ENCODE peak calls at places on chromosome 13, in nine cellular contexts. H is NB4; M is lower leg skin; G is mesothelial cell of epicardium; J is glutamatergic neuron; T is activated CD4-positive, alpha-beta T cell treated with anti-CD3 and anti-CD28 coated beads, Interleukin-2, amount 10 ng/mL, durations not matched to agents 7 days and 5 days; Y is iris pigment epithelial cell; A is tibial nerve; S is stimulated activated CD4-positive, alpha-beta T cell treated with anti-CD3 and anti-CD28 coated beads, Interleukin-2, amount 100 ng/mL, for 4 hours. D is an unnamed sample.

GRCh38 chr13:113192279-113192678 is 16.2 kb downstream of the PCID2 start:
- DNase-seq in H (no peak), M (no peak), G (no peak), J (no peak), T (no peak), Y (no peak), A (no peak), S (no peak), D (no peak)

GRCh38 chr13:84999252-84999651 is 800.0 kb downstream of the SLITRK6 start:
- DNase-seq in H (no peak), M (no peak), G (no peak), J (no peak), T (no peak), Y (no peak), A (no peak), S (no peak), D (no peak)

GRCh38 chr13:32426981-32427851 is 714 bp downstream of the N4BP2L1 start:
- DNase-seq in H (peak; percentile 87), M (peak; percentile 90), G (peak; percentile 25), J (peak; percentile 58), T (peak; percentile 64), Y (peak; percentile 31), A (peak; percentile 39), S (peak; percentile 37), D (no peak)

GRCh38 chr13:72125561-72125960 is 258.6 kb upstream of the DACH1 start:
- DNase-seq in H (no peak), M (no peak), G (no peak), J (no peak), T (no peak), Y (peak; percentile 89), A (no peak), S (no peak), D (no peak)

GRCh38 chr13:29423050-29423449 is 172.4 kb downstream of the SLC7A1 start:
- DNase-seq in H (no peak), M (no peak), G (no peak), J (no peak), T (no peak), Y (no peak), A (no peak), S (no peak), D (no peak)

GRCh38 chr13:47933688-47934011 is 67.4 kb downstream of the SUCLA2 start:
- DNase-seq in H (peak; percentile 58), M (no peak), G (no peak), J (no peak), T (no peak), Y (peak; percentile 58), A (no peak), S (no peak), D (no peak)

GRCh38 chr13:43269037-43269476 is 245.7 kb downstream of the DNAJC15 start:
- DNase-seq in H (no peak), M (no peak), G (no peak), J (no peak), T (no peak), Y (peak; percentile 99), A (no peak), S (no peak), D (peak; percentile 26)

GRCh38 chr13:39684531-39685137 is 29.2 kb downstream of the COG6 start:
- DNase-seq in H (peak; percentile 55), M (no peak), G (no peak), J (no peak), T (no peak), Y (peak; percentile 65), A (no peak), S (no peak), D (no peak)

GRCh38 chr13:71618154-71618553 is 248.8 kb downstream of the DACH1 start:
- DNase-seq in H (no peak), M (no peak), G (no peak), J (no peak), T (no peak), Y (peak; percentile 66), A (no peak), S (no peak), D (no peak)

GRCh38 chr13:24043590-24044350 is 116.8 kb upstream of the SPATA13 start:
- DNase-seq in H (no peak), M (no peak), G (no peak), J (no peak), T (no peak), Y (no peak), A (no peak), S (no peak), D (no peak)

GRCh38 chr13:46197299-46197975 is 14.3 kb upstream of the LRRC63 start:
- DNase-seq in H (peak; percentile 57), M (no peak), G (no peak), J (no peak), T (no peak), Y (no peak), A (no peak), S (no peak), D (no peak)

GRCh38 chr13:98466634-98467236 is 110.2 kb downstream of the STK24 start:
- DNase-seq in H (peak; percentile 45), M (no peak), G (no peak), J (peak; percentile 83), T (no peak), Y (peak; percentile 56), A (peak; percentile 61), S (peak; percentile 42), D (peak; percentile 77)

GRCh38 chr13:73138276-73138950 is 79.6 kb downstream of the KLF5 start:
- DNase-seq in H (no peak), M (no peak), G (no peak), J (no peak), T (no peak), Y (peak; percentile 81), A (no peak), S (no peak), D (no peak)

GRCh38 chr13:43390582-43390981 is 367.2 kb downstream of the DNAJC15 start:
- DNase-seq in H (no peak), M (no peak), G (no peak), J (no peak), T (no peak), Y (no peak), A (no peak), S (no peak), D (no peak)

GRCh38 chr13:111093634-111094033 is 21.5 kb upstream of the ARHGEF7 start:
- DNase-seq in H (no peak), M (no peak), G (no peak), J (no peak), T (no peak), Y (no peak), A (no peak), S (no peak), D (no peak)

GRCh38 chr13:61685683-61686013 is 270.0 kb upstream of the PCDH20 start:
- DNase-seq in H (peak; percentile 11), M (no peak), G (no peak), J (no peak), T (no peak), Y (no peak), A (no peak), S (no peak), D (no peak)

GRCh38 chr13:106685142-106685541 is 117.2 kb upstream of the ARGLU1 start:
- DNase-seq in H (no peak), M (no peak), G (no peak), J (no peak), T (no peak), Y (no peak), A (no peak), S (no peak), D (no peak)

GRCh38 chr13:113408562-113408961 is 44.6 kb upstream of the GRTP1 start:
- DNase-seq in H (no peak), M (peak; percentile 37), G (no peak), J (no peak), T (no peak), Y (no peak), A (no peak), S (no peak), D (no peak)

GRCh38 chr13:94967183-94968039 is 255.1 kb upstream of the SOX21 start:
- DNase-seq in H (peak; percentile 21), M (no peak), G (peak; percentile 28), J (peak; percentile 52), T (no peak), Y (peak; percentile 10), A (no peak), S (no peak), D (peak; percentile 53)

GRCh38 chr13:29684441-29684840 is 89.0 kb upstream of the SLC7A1 start:
- DNase-seq in H (no peak), M (no peak), G (no peak), J (no peak), T (no peak), Y (no peak), A (no peak), S (no peak), D (no peak)

GRCh38 chr13:73171926-73172325 is 113.1 kb downstream of the KLF5 start:
- DNase-seq in H (no peak), M (no peak), G (no peak), J (no peak), T (no peak), Y (peak; percentile 68), A (no peak), S (no peak), D (no peak)

GRCh38 chr13:50162001-50162400 is 146.8 kb downstream of the KCNRG start:
- DNase-seq in H (peak; percentile 33), M (no peak), G (no peak), J (no peak), T (no peak), Y (no peak), A (no peak), S (no peak), D (no peak)

GRCh38 chr13:74423434-74423833 is 289.2 kb upstream of the KLF12 start:
- DNase-seq in H (no peak), M (no peak), G (no peak), J (no peak), T (no peak), Y (no peak), A (no peak), S (no peak), D (no peak)

GRCh38 chr13:98797456-98797855 is 45.0 kb upstream of the SLC15A1 start:
- DNase-seq in H (no peak), M (no peak), G (no peak), J (no peak), T (no peak), Y (no peak), A (no peak), S (no peak), D (no peak)

GRCh38 chr13:110070046-110070445 is 236.9 kb downstream of the COL4A1 start:
- DNase-seq in H (no peak), M (no peak), G (no peak), J (no peak), T (no peak), Y (no peak), A (no peak), S (no peak), D (no peak)

GRCh38 chr13:98941118-98941517 is 36.7 kb downstream of the DOCK9 start:
- DNase-seq in H (no peak), M (no peak), G (no peak), J (no peak), T (no peak), Y (no peak), A (no peak), S (no peak), D (no peak)

D was measured in H54.